ENCODE peak calls at places on chromosome 18, in four cellular contexts. E is GM12891, U is HCT116, K is H1. M is an unnamed sample.

GRCh38 chr18:25827961-25828561 is 262.4 kb downstream of the SS18 start:
- DNase-seq in E (no peak), U (no peak), K (no peak), M (no peak)

GRCh38 chr18:9629709-9630108 is 15.3 kb upstream of the PPP4R1 start:
- DNase-seq in E (no peak), U (no peak), K (no peak), M (no peak)

GRCh38 chr18:26656944-26657536 is 108.7 kb upstream of the KCTD1 start:
- DNase-seq in E (peak; percentile 47), U (no peak), K (no peak), M (no peak)

GRCh38 chr18:74544898-74545297 is 10.6 kb downstream of the CNDP1 start:
- DNase-seq in E (no peak), U (no peak), K (no peak), M (no peak)

GRCh38 chr18:79612291-79613108 is 67.1 kb upstream of the CTDP1 start:
- DNase-seq in E (no peak), U (no peak), K (no peak), M (no peak)

GRCh38 chr18:25144835-25145234 is 207.1 kb downstream of the ZNF521 start:
- DNase-seq in E (no peak), U (no peak), K (no peak), M (no peak)

GRCh38 chr18:56709463-56709862 is 58.3 kb downstream of the WDR7 start:
- DNase-seq in E (peak; percentile 9), U (peak; percentile 69), K (peak; percentile 9), M (peak; percentile 70)

GRCh38 chr18:45690975-45691815 is 32.8 kb upstream of the SLC14A1 start:
- DNase-seq in E (no peak), U (peak; percentile 62), K (peak; percentile 46), M (peak; percentile 95)

GRCh38 chr18:44036500-44036899 is 644.2 kb upstream of the SETBP1 start:
- DNase-seq in E (no peak), U (no peak), K (no peak), M (no peak)

GRCh38 chr18:45854036-45854586 is 28.6 kb downstream of the SIGLEC15 start:
- DNase-seq in E (no peak), U (no peak), K (no peak), M (no peak)

GRCh38 chr18:74819433-74820059 is 221.9 kb downstream of the ZNF407 start:
- DNase-seq in E (no peak), U (no peak), K (peak; percentile 70), M (peak; percentile 39)

GRCh38 chr18:12694032-12694431 is 8.5 kb downstream of the CEP76 start:
- DNase-seq in E (no peak), U (no peak), K (no peak), M (no peak)

GRCh38 chr18:34864836-34865497 is 154.9 kb downstream of the DTNA start:
- DNase-seq in E (no peak), U (no peak), K (no peak), M (no peak)

GRCh38 chr18:22230403-22231042 is 61.1 kb downstream of the GATA6 start:
- DNase-seq in E (no peak), U (no peak), K (no peak), M (no peak)

GRCh38 chr18:12376718-12377555 is at the start of gene AFG3L2:
- DNase-seq in E (peak; percentile 91), U (peak; percentile 95), K (peak; percentile 99), M (peak; percentile 100)

GRCh38 chr18:58196881-58197872 is 153.2 kb downstream of the NEDD4L start:
- DNase-seq in E (no peak), U (no peak), K (no peak), M (no peak)

GRCh38 chr18:61308795-61309393 is 24.3 kb upstream of the CDH20 start:
- DNase-seq in E (no peak), U (no peak), K (no peak), M (no peak)

GRCh38 chr18:22546905-22547304 is 129.2 kb upstream of the CTAGE1 start:
- DNase-seq in E (no peak), U (no peak), K (no peak), M (no peak)

GRCh38 chr18:62420151-62420512 is 95.0 kb downstream of the TNFRSF11A start:
- DNase-seq in E (no peak), U (no peak), K (no peak), M (peak; percentile 68)

GRCh38 chr18:56000041-56000440 is 412.0 kb upstream of the TCF4 start:
- DNase-seq in E (no peak), U (no peak), K (no peak), M (no peak)

GRCh38 chr18:79525556-79526467 is 130.1 kb downstream of the NFATC1 start:
- DNase-seq in E (no peak), U (no peak), K (no peak), M (peak; percentile 75)

GRCh38 chr18:43078485-43079092 is 36.9 kb downstream of the RIT2 start:
- DNase-seq in E (no peak), U (no peak), K (no peak), M (no peak)

GRCh38 chr18:9392726-9393125 is 58.2 kb downstream of the TWSG1 start:
- DNase-seq in E (no peak), U (no peak), K (no peak), M (no peak)

GRCh38 chr18:59900222-59901128 is 679 bp downstream of the PMAIP1 start:
- DNase-seq in E (peak; percentile 42), U (no peak), K (no peak), M (peak; percentile 87)

DNA sequence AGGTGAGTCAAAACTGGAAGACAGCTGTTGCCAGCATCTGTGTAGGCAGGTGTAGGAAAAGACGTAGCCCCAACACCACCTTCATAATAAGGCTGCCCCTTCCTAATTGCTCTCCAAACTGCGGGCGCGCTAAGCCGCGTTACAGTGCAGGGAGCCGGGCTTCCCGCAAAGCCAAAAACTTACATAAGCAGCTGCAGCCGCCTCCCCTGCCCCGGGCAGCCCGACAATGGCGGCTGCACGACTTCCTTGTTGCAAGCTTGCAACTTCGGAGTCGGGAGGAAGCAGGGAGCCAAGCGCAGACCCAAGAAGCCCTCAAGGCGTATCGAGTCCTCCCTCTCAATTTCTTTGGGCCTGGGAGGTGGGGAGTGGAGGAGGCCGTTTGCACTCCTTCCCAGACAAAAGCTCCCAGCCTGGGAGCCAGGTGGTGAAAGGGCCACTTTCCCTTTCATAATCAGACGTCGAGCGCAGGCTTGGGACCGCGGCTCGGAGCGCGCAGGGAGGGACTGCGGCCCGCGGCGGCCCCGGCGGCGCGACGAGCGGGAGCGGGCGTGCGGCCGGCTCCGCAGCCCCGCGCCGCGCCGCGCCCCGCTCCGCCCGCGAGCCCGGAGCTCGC is 802 bp downstream of the ZBTB14 start:
- DNase-seq in E (no peak), U (no peak), K (no peak), M (peak; percentile 81)
- TF ChIP-seq POLR2A in E (peak; percentile 54), U (no peak), K (no peak), M (peak; percentile 55)

GRCh38 chr18:3014501-3015202 is 1.7 kb upstream of the LPIN2 start:
- DNase-seq in E (no peak), U (no peak), K (no peak), M (no peak)

GRCh38 chr18:3012920-3013810 is at the start of gene LPIN2:
- DNase-seq in E (peak; percentile 92), U (peak; percentile 87), K (peak; percentile 84), M (peak; percentile 99)

GRCh38 chr18:3015851-3016250 is 2.9 kb upstream of the LPIN2 start:
- DNase-seq in E (no peak), U (no peak), K (no peak), M (no peak)

GRCh38 chr18:3015203-3015590 is 2.3 kb upstream of the LPIN2 start:
- DNase-seq in E (no peak), U (peak; percentile 61), K (no peak), M (no peak)

GRCh38 chr18:3012306-3012919 is 531 bp downstream of the LPIN2 start:
- DNase-seq in E (peak; percentile 31), U (no peak), K (no peak), M (peak; percentile 82)
- TF ChIP-seq POLR2A in E (no peak), U (no peak), K (no peak), M (no peak)

GRCh38 chr18:812673-813404 is 797 bp upstream of the YES1 start:
- DNase-seq in E (no peak), U (peak; percentile 51), K (no peak), M (peak; percentile 87)
- TF ChIP-seq POLR2A in E (no peak), U (no peak), K (no peak), M (peak; percentile 66)

DNA sequence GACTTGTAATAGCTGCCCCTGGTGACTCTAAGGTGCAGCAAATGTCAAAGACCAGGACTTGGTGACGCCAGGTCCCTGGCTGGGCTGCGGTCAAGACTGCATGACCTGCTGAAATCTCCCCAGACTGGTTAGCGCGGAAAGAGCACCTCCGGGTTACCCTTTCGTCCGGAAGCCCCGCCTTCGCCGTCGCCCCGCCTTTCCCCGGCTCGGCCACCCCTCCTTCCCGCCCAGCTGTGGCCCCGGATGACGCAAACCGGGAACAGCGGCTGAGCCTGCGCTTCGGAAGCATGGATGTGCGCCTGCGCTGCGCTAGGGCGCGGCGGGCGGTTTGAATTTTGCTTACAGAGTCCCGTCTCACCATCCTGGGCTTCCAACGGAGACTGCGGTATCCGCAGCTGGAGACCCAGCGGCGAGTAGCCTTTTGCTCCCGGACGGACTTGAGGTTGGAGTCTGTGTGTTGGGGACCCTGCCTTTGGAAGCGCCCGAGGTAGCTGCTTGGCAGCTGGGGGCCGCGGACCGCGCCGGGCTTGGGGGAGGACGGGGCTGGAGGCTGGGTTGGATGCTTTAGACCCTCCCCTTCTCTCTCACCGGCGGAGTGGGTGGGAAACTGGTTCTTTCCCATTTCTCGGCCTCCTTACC is at the start of gene SKA1:
- DNase-seq in E (peak; percentile 93), U (peak; percentile 89), K (peak; percentile 89), M (peak; percentile 98)
- TF ChIP-seq POLR2A in E (peak; percentile 84), U (peak; percentile 97), K (peak; percentile 83), M (peak; percentile 91)

GRCh38 chr18:75823376-75823950 is 396.0 kb upstream of the SMIM21 start:
- DNase-seq in E (no peak), U (no peak), K (no peak), M (no peak)

GRCh38 chr18:75827781-75828274 is 400.3 kb upstream of the SMIM21 start:
- DNase-seq in E (no peak), U (no peak), K (no peak), M (no peak)

GRCh38 chr18:75828379-75828778 is 400.9 kb upstream of the SMIM21 start:
- DNase-seq in E (no peak), U (no peak), K (no peak), M (no peak)

GRCh38 chr18:75824661-75825060 is 397.2 kb upstream of the SMIM21 start:
- DNase-seq in E (no peak), U (no peak), K (no peak), M (no peak)
- TF ChIP-seq POLR2A in E (no peak), U (no peak), K (no peak), M (no peak)

GRCh38 chr18:23882616-23883276 is 131.8 kb upstream of the TTC39C start:
- DNase-seq in E (no peak), U (no peak), K (no peak), M (no peak)
- TF ChIP-seq POLR2A in E (no peak), U (no peak), K (no peak), M (no peak)